ENCODE peak calls at places on chromosomes 3 and 15, in nine cellular contexts. G, C, U, W, V, Y, M, N and J are unnamed samples.

GRCh38 chr15:100968043-100968966 is 49.1 kb downstream of the LRRK1 start:
- DNase-seq in G (no peak), C (no peak), U (no peak), W (no peak), V (no peak), Y (no peak), M (no peak), N (no peak), J (no peak)

GRCh38 chr3:53170325-53171108 is 9.5 kb downstream of the PRKCD start:
- DNase-seq in G (no peak), C (no peak), U (peak), W (no peak), V (peak), Y (peak), M (peak), N (no peak), J (no peak)

GRCh38 chr3:41893977-41894376 is 67.9 kb downstream of the ULK4 start:
- DNase-seq in G (no peak), C (peak), U (peak), W (no peak), V (no peak), Y (peak), M (no peak), N (peak), J (peak)

GRCh38 chr3:138845771-138846173 is 11.0 kb upstream of the PIK3CB start:
- DNase-seq in G (no peak), C (no peak), U (no peak), W (no peak), V (no peak), Y (peak), M (no peak), N (no peak), J (no peak)

GRCh38 chr3:177284383-177284881 is 87.2 kb upstream of the TBL1XR1 start:
- DNase-seq in G (peak), C (peak), U (peak), W (no peak), V (no peak), Y (peak), M (peak), N (no peak), J (peak)

GRCh38 chr3:51961011-51961410 is 5.8 kb downstream of the GPR62 start:
- DNase-seq in G (no peak), C (no peak), U (no peak), W (no peak), V (no peak), Y (no peak), M (no peak), N (no peak), J (no peak)

GRCh38 chr3:11238880-11239279 is 33.3 kb upstream of the ATG7 start:
- DNase-seq in G (no peak), C (no peak), U (no peak), W (no peak), V (no peak), Y (no peak), M (no peak), N (peak), J (no peak)

GRCh38 chr15:41945701-41946100 is 26.7 kb downstream of the EHD4 start:
- DNase-seq in G (no peak), C (no peak), U (no peak), W (no peak), V (no peak), Y (no peak), M (peak), N (no peak), J (no peak)

GRCh38 chr3:152322756-152323155 is 54.0 kb downstream of the MBNL1 start:
- DNase-seq in G (no peak), C (no peak), U (no peak), W (no peak), V (no peak), Y (no peak), M (no peak), N (peak), J (no peak)

GRCh38 chr3:141399979-141400971 is 32.0 kb downstream of the ZBTB38 start:
- DNase-seq in G (no peak), C (no peak), U (peak), W (no peak), V (no peak), Y (peak), M (no peak), N (no peak), J (no peak)

GRCh38 chr3:38004415-38005075 is 14.0 kb downstream of the VILL start:
- DNase-seq in G (peak), C (peak), U (peak), W (peak), V (peak), Y (peak), M (peak), N (peak), J (peak)

GRCh38 chr3:130699765-130700164 is 46.9 kb downstream of the PIK3R4 start:
- DNase-seq in G (no peak), C (no peak), U (no peak), W (no peak), V (no peak), Y (peak), M (no peak), N (peak), J (no peak)

DNA sequence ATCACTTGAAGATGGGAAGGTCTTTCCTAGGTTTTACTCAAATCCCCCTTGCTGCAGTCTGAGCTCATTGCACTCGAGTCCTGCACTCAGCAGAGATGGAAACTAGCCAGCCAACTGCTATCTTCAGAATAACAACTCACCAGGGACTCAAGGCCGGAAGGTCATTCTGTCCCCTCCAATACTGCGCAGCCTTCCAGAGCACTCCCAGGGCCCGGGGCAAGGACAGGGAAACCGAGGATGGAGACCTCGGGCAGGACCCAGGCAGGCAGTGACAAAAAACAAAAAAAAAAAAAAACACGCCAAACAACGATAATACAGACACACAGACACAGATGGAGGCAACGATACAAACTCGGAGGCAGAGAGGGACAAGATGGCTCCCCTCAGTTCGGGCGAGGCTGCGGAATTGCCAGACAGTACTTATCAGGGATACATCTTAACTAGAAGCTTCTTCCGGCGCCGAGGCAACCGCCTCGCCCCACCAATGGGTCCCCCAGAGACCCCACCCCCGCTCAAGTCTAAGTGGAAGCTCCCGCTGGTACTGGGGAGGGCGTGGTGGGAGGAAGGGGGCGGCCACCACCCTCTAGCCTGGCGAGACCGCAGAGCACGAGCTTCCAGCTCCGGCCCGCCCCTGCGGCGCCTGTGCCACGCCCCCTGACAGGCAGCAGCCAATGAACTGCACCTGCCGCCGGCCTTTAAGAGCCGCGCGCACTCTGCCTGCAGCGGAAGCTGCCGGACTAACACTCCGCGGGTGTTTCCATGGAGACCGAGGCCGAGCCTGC is 7.0 kb upstream of the MAP1A start:
- DNase-seq in G (peak), C (peak), U (peak), W (peak), V (peak), Y (peak), M (peak), N (peak), J (peak)
- TF ChIP-seq POLR2A in G (peak), C (peak), U (no peak), W (no peak), V (no peak), Y (peak), M (peak), N (peak), J (peak)

GRCh38 chr3:69724722-69725435 is 14.4 kb upstream of the MITF start:
- DNase-seq in G (no peak), C (no peak), U (no peak), W (no peak), V (no peak), Y (no peak), M (no peak), N (no peak), J (no peak)
- TF ChIP-seq POLR2A in G (no peak), C (no peak), U (no peak), W (no peak), V (no peak), Y (no peak), M (no peak), N (no peak), J (no peak)

DNA sequence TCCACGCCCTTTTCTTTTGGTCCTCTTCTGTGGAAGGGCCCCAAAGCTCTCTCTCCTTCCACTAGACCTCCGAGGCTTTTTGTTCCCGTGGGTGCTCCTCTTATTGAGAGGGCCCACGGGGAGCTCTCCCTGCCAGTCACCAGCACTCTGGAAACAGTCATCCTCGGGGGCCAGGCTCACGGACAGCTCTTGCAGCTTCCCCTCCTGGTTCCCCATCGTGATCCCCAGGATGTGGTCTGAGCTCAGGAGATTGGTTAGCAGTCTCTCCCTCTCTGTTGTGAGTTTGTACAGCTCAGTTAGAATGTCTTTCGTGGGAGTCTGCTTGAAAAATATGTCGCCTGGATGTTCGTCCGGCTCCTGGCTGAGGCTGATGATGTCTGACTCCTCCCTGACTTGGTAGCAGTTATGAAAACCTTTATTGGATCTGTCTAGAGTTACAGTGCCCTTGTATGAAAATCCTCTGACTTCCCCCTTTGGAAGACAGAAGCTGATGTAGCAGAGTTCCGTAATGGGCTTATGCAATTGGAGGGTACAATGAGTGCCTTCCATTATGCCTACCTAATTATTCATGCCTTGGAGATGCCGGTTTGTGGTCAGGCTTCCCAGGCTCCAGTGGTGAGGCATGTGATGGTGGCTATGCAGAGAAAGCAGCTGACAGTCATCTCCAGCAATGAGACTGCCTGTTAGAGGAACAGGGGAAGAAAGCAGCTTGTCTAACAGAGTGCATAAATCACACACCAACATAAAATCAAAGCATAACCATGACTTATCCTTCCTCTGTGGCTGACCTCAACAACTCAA is 39.9 kb downstream of the FMN1 start:
- DNase-seq in G (peak), C (no peak), U (peak), W (no peak), V (no peak), Y (no peak), M (peak), N (no peak), J (peak)
- TF ChIP-seq POLR2A in G (no peak), C (no peak), U (no peak), W (peak), V (no peak), Y (no peak), M (no peak), N (no peak), J (no peak)

DNA sequence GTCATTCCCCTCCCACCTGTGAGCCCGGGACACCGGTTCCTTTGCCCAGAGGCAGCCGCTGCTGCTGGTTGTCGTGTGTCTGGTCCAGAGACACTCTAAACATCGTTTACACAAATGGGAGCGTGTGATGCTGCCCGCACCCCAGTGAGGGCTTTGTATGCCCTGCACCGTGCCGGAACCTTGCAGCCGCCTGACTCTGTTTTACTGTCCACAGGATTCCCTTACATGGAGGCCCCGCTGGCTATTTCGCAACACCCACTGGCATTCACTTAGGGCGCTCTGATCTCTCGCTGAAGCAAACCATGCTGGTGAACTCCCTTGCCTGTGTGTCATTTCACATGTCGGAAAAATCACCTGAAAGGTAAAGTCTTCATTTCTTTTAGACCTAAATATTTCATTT is 100.8 kb upstream of the SLC6A6 start:
- DNase-seq in G (peak), C (peak), U (no peak), W (no peak), V (no peak), Y (peak), M (peak), N (no peak), J (no peak)
- TF ChIP-seq POLR2A in G (no peak), C (no peak), U (no peak), W (no peak), V (no peak), Y (no peak), M (no peak), N (no peak), J (no peak)